ENCODE peak calls at places on chromosomes 2 and 18, in six cellular contexts. G, F, S, Z, V and T are unnamed samples.

GRCh38 chr2:239678666-239679296 is 278.0 kb upstream of the HDAC4 start:
- DNase-seq in F (no peak), G (no peak), Z (no peak), V (no peak), S (no peak), T (no peak)

GRCh38 chr2:56630286-56630685 is 446.5 kb downstream of the CCDC85A start:
- DNase-seq in S (no peak), Z (no peak), F (no peak), G (no peak), V (no peak), T (no peak)

GRCh38 chr2:175976758-175977157 is 25.3 kb downstream of the LNPK start:
- DNase-seq in V (no peak), G (peak), S (peak), F (no peak), Z (no peak), T (no peak)

GRCh38 chr2:48725696-48726494 is 29.6 kb downstream of the LHCGR start:
- DNase-seq in S (no peak), Z (no peak), G (no peak), F (no peak), V (no peak), T (no peak)

GRCh38 chr2:157839162-157839801 is 36.8 kb downstream of the ACVR1 start:
- DNase-seq in V (no peak), F (no peak), S (peak), G (peak), Z (peak), T (peak)

GRCh38 chr18:62399781-62400308 is 74.7 kb downstream of the TNFRSF11A start:
- DNase-seq in F (peak), Z (peak), V (no peak), G (no peak), S (no peak), T (peak)

GRCh38 chr18:79484661-79485621 is 89.2 kb downstream of the NFATC1 start:
- DNase-seq in G (peak), Z (peak), V (peak), F (no peak), S (peak), T (no peak)

GRCh38 chr2:162890690-162891311 is 52.2 kb upstream of the KCNH7 start:
- DNase-seq in V (no peak), Z (peak), F (peak), G (peak), S (peak), T (peak)

GRCh38 chr2:132417430-132418035 is 928 bp downstream of the GPR39 start:
- DNase-seq in F (no peak), S (no peak), G (no peak), Z (no peak), V (no peak), T (no peak)

GRCh38 chr2:74037379-74037860 is 52.7 kb downstream of the TET3 start:
- DNase-seq in V (no peak), Z (no peak), F (no peak), G (peak), S (peak), T (no peak)

GRCh38 chr2:215979615-215980014 is 33.7 kb downstream of the MREG start:
- DNase-seq in S (no peak), Z (no peak), G (no peak), F (no peak), V (no peak), T (no peak)

GRCh38 chr2:109368798-109369197 is 239.8 kb downstream of the SH3RF3 start:
- DNase-seq in F (no peak), Z (no peak), S (no peak), G (no peak), V (no peak), T (no peak)

GRCh38 chr2:166256902-166257301 is 118.8 kb downstream of the SCN9A start:
- DNase-seq in Z (no peak), V (no peak), S (no peak), G (no peak), F (no peak), T (no peak)

GRCh38 chr2:175525975-175526374 is 344.5 kb upstream of the ATP5MC3 start:
- DNase-seq in G (no peak), F (no peak), Z (no peak), V (no peak), S (no peak), T (no peak)

GRCh38 chr2:69570474-69570873 is 73.1 kb downstream of the AAK1 start:
- DNase-seq in S (no peak), Z (no peak), F (peak), V (no peak), G (no peak), T (peak)

GRCh38 chr2:100818003-100818605 is 1.8 kb upstream of the NPAS2 start:
- DNase-seq in F (peak), Z (no peak), G (peak), V (peak), S (peak), T (peak)

GRCh38 chr2:215420471-215420935 is 15.4 kb downstream of the FN1 start:
- DNase-seq in Z (no peak), G (peak), S (no peak), F (no peak), V (no peak), T (no peak)

GRCh38 chr2:17282826-17283225 is 235.4 kb downstream of the RAD51AP2 start:
- DNase-seq in F (no peak), G (no peak), Z (no peak), V (no peak), S (no peak), T (no peak)

GRCh38 chr2:68971591-68972231 is 2.7 kb upstream of the GKN1 start:
- DNase-seq in Z (peak), F (peak), S (peak), G (peak), V (no peak), T (peak)

GRCh38 chr2:171667041-171667440 is 20.2 kb upstream of the DYNC1I2 start:
- DNase-seq in V (no peak), F (no peak), G (no peak), Z (no peak), S (no peak), T (no peak)

GRCh38 chr18:79876497-79876896 is 75.0 kb downstream of the SLC66A2 start:
- DNase-seq in S (no peak), Z (peak), G (no peak), F (peak), V (no peak), T (peak)

GRCh38 chr2:230929381-230930148 is 4.5 kb upstream of the GPR55 start:
- DNase-seq in V (no peak), F (no peak), Z (no peak), G (no peak), S (no peak), T (no peak)

GRCh38 chr2:72236445-72237067 is 88.9 kb upstream of the CYP26B1 start:
- DNase-seq in G (peak), F (peak), S (peak), V (no peak), Z (peak), T (peak)

GRCh38 chr2:88190808-88191721 is 20.9 kb downstream of the THNSL2 start:
- DNase-seq in G (peak), V (peak), F (peak), Z (peak), S (peak), T (peak)

GRCh38 chr2:8581048-8581561 is 100.8 kb upstream of the ID2 start:
- DNase-seq in G (no peak), F (no peak), S (no peak), V (no peak), Z (no peak), T (no peak)

GRCh38 chr2:54964271-54964670 is 86.0 kb downstream of the RTN4 start:
- DNase-seq in S (peak), F (peak), V (no peak), Z (no peak), G (peak), T (no peak)

GRCh38 chr2:84628486-84628885 is 112.2 kb downstream of the DNAH6 start:
- DNase-seq in F (no peak), G (no peak), S (no peak), Z (no peak), V (no peak), T (no peak)

GRCh38 chr2:120375251-120376020 is 29.5 kb downstream of the INHBB start:
- DNase-seq in V (no peak), Z (no peak), F (no peak), G (no peak), S (no peak), T (no peak)

GRCh38 chr2:166727105-166727504 is 161.2 kb upstream of the XIRP2 start:
- DNase-seq in V (no peak), F (no peak), G (no peak), Z (no peak), S (no peak), T (no peak)

DNA sequence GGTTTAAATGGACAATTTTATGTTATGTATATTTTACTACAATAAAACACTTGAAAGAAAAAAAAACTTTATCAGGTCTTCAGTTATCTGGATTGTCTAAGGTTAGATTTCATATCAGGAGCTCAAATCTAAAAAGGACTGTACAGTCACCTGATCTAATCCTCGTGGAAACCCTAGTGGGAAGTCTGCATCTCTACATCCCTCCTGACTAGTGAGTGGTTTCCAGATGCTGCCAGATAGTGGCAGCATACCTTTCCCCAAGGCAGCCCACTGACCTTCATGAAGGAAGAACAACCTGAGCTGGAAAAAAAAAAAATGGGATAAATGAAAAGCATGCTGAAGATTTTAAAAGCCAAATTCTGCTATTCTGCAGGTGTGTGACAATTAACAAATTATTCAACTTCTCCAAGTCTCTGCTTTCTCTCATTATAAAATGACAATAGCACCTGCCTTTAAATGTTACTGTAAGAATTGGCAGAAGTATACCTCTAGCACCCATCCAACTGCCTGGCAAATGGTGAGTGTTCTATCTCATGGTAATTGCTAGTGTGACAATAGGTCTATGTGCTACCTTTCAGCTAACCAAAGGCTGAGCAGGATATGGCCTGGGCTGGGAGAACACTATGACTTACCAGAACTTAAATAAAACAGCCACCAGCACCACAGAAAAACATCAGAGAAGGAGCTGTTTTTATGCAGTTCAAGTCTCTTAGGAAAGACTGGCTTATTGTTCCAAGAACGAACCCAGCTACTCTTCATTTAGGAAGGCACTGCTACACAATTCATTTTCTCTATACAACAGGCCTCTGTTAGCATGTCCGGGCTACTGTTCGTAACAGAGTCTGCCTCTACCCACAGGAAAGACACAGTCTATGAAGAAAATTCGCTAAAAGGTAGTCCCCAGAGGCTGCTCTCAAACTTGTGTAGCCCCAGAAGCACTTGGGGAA is 8.6 kb downstream of the CLASP1 start:
- DNase-seq in V (no peak), F (no peak), G (no peak), S (no peak), Z (no peak), T (no peak)
- TF ChIP-seq CTCF in V (no peak), F (peak), G (no peak), S (no peak), Z (no peak), T (no peak)

GRCh38 chr2:122136071-122136470 is 380.6 kb downstream of the TSN start:
- DNase-seq in G (peak), F (peak), Z (no peak), S (peak), V (no peak), T (peak)
- TF ChIP-seq CTCF in G (peak), F (peak), Z (peak), S (peak), V (no peak), T (peak)

DNA sequence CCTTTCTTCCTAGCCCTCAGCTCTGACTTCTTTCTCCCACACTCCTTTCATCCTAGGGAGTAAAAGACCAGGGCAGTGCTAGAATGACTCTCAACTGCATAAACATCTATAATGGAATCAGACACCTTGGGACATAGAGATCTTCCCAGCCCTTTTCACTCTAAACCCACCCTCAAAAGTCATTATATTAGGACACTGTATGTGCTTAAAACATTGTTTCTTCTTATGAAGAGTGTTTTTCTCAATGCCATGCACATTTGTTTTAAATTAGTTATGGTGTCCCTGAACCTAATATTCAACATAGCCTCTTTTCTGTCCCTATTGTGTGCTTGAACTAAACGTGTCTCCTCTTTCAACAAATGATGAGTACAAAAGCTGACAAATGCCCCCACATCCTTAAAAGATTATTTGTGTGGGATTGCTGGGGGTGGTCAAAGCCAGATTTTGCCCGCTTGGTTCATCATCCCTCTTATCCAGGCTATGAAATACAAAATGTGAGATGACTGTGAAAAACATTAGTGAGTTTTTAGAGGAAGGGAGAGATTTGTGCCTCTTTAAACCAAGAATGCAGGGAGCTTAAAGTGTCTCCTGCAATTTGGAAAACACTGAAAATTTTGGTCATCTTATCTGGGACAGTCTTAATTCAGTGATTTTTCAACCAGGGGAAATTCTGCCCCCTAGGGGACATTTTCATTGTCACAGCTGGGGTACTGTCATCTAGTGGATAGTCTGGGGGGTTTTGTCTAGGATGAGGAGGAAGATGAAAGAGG is 29.0 kb downstream of the SERPINB5 start:
- DNase-seq in Z (peak), S (peak), V (peak), G (peak), F (peak), T (peak)
- TF ChIP-seq CTCF in Z (peak), S (peak), V (peak), G (peak), F (peak), T (peak)

DNA sequence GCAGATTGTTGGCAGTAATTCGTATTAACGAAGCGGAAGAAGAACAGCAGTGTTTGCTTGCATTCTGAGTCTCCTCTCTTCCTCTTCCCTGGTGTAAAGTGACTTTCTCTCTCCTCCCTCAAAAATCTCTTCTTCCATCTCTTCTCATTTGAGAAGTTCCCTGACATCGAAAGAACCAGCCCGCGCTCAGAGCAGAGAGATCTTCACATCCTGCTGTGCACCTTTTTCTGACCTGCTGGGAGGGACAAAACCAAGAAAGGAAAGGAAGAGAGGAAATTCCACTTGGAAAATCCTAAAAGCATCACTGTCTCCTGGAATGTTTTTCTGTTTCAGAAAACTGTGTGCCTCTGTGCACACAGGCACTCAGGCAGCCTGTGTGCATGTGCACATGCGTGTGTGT is 18.2 kb upstream of the TNFAIP6 start:
- DNase-seq in S (no peak), V (no peak), Z (no peak), F (no peak), G (no peak), T (no peak)
- TF ChIP-seq CTCF in S (no peak), V (no peak), Z (no peak), F (no peak), G (no peak), T (no peak)

GRCh38 chr2:21369787-21370186 is 246.0 kb downstream of the TDRD15 start:
- DNase-seq in F (no peak), V (no peak), G (no peak), Z (no peak), S (no peak), T (no peak)

GRCh38 chr2:21367421-21367820 is 243.7 kb downstream of the TDRD15 start:
- DNase-seq in Z (peak), F (peak), G (no peak), S (peak), V (no peak), T (peak)

GRCh38 chr2:21371499-21372003 is 247.8 kb downstream of the TDRD15 start:
- DNase-seq in F (no peak), S (no peak), G (no peak), V (no peak), Z (no peak), T (no peak)

DNA sequence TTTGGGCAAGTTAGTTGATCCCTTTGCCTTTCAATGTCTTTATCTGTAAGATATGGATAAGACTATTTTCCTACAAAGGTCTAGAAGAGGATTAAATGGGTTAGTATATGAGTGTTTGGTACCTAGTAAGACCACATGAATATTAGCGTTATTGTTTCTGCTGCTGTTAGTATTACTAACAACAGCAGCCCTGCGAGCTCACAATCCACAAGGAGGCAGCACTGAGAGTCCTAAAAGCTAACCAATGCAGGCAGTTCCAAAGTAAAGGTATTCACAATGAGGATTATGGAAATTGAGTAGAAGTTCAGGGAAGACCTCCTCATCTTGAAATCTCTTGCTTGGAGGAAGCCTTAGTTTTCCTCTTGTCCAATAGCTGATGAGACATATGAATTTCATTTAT is 248.9 kb downstream of the TDRD15 start:
- DNase-seq in F (peak), V (no peak), Z (no peak), S (peak), G (no peak), T (peak)
- TF ChIP-seq CTCF in F (peak), V (no peak), Z (peak), S (peak), G (no peak), T (peak)

GRCh38 chr2:204177977-204178522 is 241.5 kb downstream of the ICOS start:
- DNase-seq in F (peak), S (no peak), Z (no peak), V (peak), G (peak), T (peak)
- TF ChIP-seq CTCF in F (peak), S (peak), Z (peak), V (peak), G (peak), T (peak)

GRCh38 chr2:238308177-238308576 is 12.1 kb upstream of the TRAF3IP1 start:
- DNase-seq in S (no peak), F (no peak), V (no peak), G (no peak), Z (no peak), T (peak)
- TF ChIP-seq CTCF in S (no peak), F (peak), V (no peak), G (peak), Z (peak), T (peak)

DNA sequence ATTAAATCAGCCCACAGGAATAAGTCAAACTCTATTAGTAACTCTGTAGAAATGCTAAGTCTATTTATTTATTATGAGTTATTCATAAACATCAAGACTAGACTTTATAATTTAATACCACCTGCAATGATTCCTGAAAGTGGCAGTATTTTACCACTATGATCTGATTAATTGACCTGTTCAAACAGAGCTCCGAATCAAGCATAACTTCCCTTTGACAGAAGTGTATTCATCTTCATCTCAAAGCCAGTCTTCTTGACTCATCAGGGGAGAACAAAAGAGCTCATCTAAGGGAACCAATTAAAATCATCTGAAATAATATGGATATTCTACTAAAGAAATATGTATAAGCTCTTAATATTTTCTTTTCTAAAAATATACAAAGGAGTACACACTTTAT is 122.3 kb downstream of the MBD2 start:
- DNase-seq in F (peak), G (no peak), Z (no peak), S (no peak), V (no peak), T (no peak)
- TF ChIP-seq CTCF in F (no peak), G (no peak), Z (no peak), S (no peak), V (no peak), T (no peak)